ENCODE peak calls at places on chromosomes 4 and X, in six cellular contexts. One of them, this sample, is unnamed.

GRCh38 chr4:39096847-39097246 is 34.8 kb downstream of the KLHL5 start:
- DNase-seq in GM12878: no peak
- DNase-seq in K562: no peak
- DNase-seq in GM12891: no peak
- DNase-seq in HepG2: no peak
- DNase-seq in H1: no peak
- DNase-seq in this sample: no peak

GRCh38 chr4:7777017-7777710 is 162.5 kb downstream of the AFAP1 start:
- DNase-seq in K562: no peak
- DNase-seq in GM12878: no peak
- DNase-seq in HepG2: no peak
- DNase-seq in GM12891: no peak
- DNase-seq in H1: no peak
- DNase-seq in this sample: no peak

GRCh38 chr4:165088366-165088765 is 24.3 kb downstream of the TMEM192 start:
- DNase-seq in H1: no peak
- DNase-seq in K562: no peak
- DNase-seq in GM12891: no peak
- DNase-seq in GM12878: no peak
- DNase-seq in HepG2: no peak
- DNase-seq in this sample: no peak

GRCh38 chr4:8341691-8342090 is 72.1 kb downstream of the HTRA3 start:
- DNase-seq in K562: no peak
- DNase-seq in GM12891: no peak
- DNase-seq in GM12878: no peak
- DNase-seq in HepG2: no peak
- DNase-seq in H1: no peak
- DNase-seq in this sample: no peak

GRCh38 chr4:129545599-129546278 is 449.8 kb downstream of the C4orf33 start:
- DNase-seq in K562: no peak
- DNase-seq in GM12878: no peak
- DNase-seq in GM12891: no peak
- DNase-seq in HepG2: peak
- DNase-seq in H1: no peak
- DNase-seq in this sample: no peak

GRCh38 chr4:144647095-144647959 is 1.4 kb downstream of the HHIP start:
- DNase-seq in H1: no peak
- DNase-seq in GM12878: no peak
- DNase-seq in HepG2: no peak
- DNase-seq in GM12891: no peak
- DNase-seq in K562: peak
- DNase-seq in this sample: no peak

GRCh38 chr4:183962413-183962812 is 57.3 kb downstream of the STOX2 start:
- DNase-seq in H1: no peak
- DNase-seq in GM12891: no peak
- DNase-seq in K562: no peak
- DNase-seq in GM12878: no peak
- DNase-seq in HepG2: no peak
- DNase-seq in this sample: no peak

GRCh38 chrX:111339212-111339611 is 68.9 kb upstream of the CAPN6 start:
- DNase-seq in GM12891: no peak
- DNase-seq in H1: no peak
- DNase-seq in K562: no peak
- DNase-seq in HepG2: no peak
- DNase-seq in GM12878: no peak
- DNase-seq in this sample: no peak

GRCh38 chr4:89708903-89709361 is 128.0 kb downstream of the SNCA start:
- DNase-seq in K562: no peak
- DNase-seq in GM12891: no peak
- DNase-seq in H1: no peak
- DNase-seq in HepG2: no peak
- DNase-seq in GM12878: no peak
- DNase-seq in this sample: no peak

GRCh38 chr4:184355857-184356256 is 118.5 kb downstream of the IRF2 start:
- DNase-seq in GM12891: no peak
- DNase-seq in HepG2: no peak
- DNase-seq in GM12878: no peak
- DNase-seq in K562: no peak
- DNase-seq in H1: no peak
- DNase-seq in this sample: no peak

GRCh38 chr4:83771113-83771705 is 235.3 kb downstream of the GPAT3 start:
- DNase-seq in HepG2: peak
- DNase-seq in H1: peak
- DNase-seq in GM12891: peak
- DNase-seq in GM12878: no peak
- DNase-seq in K562: peak
- DNase-seq in this sample: no peak

GRCh38 chr4:76723916-76724315 is 174.0 kb downstream of the SOWAHB start:
- DNase-seq in GM12878: no peak
- DNase-seq in H1: no peak
- DNase-seq in HepG2: no peak
- DNase-seq in GM12891: no peak
- DNase-seq in K562: no peak
- DNase-seq in this sample: no peak

GRCh38 chr4:2135083-2135482 is 76.0 kb downstream of the NAT8L start:
- DNase-seq in K562: no peak
- DNase-seq in GM12878: no peak
- DNase-seq in H1: no peak
- DNase-seq in GM12891: no peak
- DNase-seq in HepG2: no peak
- DNase-seq in this sample: no peak

GRCh38 chr4:149218672-149219071 is 597.0 kb downstream of the IQCM start:
- DNase-seq in H1: no peak
- DNase-seq in GM12878: no peak
- DNase-seq in HepG2: no peak
- DNase-seq in K562: no peak
- DNase-seq in GM12891: no peak
- DNase-seq in this sample: no peak

GRCh38 chrX:68332156-68332823 is 101.0 kb downstream of the OPHN1 start:
- DNase-seq in GM12878: no peak
- DNase-seq in GM12891: no peak
- DNase-seq in HepG2: no peak
- DNase-seq in K562: no peak
- DNase-seq in H1: no peak
- DNase-seq in this sample: no peak

GRCh38 chr4:81833596-81833995 is 361.9 kb upstream of the RASGEF1B start:
- DNase-seq in GM12878: no peak
- DNase-seq in K562: no peak
- DNase-seq in HepG2: no peak
- DNase-seq in GM12891: no peak
- DNase-seq in H1: no peak
- DNase-seq in this sample: no peak

GRCh38 chrX:23668335-23668734 is 1.0 kb downstream of the PRDX4 start:
- DNase-seq in GM12878: peak
- DNase-seq in K562: no peak
- DNase-seq in HepG2: no peak
- DNase-seq in H1: no peak
- DNase-seq in GM12891: no peak
- DNase-seq in this sample: no peak

GRCh38 chrX:23666282-23666681 is 1.0 kb upstream of the PRDX4 start:
- DNase-seq in GM12878: no peak
- DNase-seq in GM12891: no peak
- DNase-seq in HepG2: no peak
- DNase-seq in K562: no peak
- DNase-seq in H1: no peak
- DNase-seq in this sample: no peak

GRCh38 chrX:23662853-23663252 is 4.4 kb upstream of the PRDX4 start:
- DNase-seq in HepG2: no peak
- DNase-seq in K562: no peak
- DNase-seq in GM12878: peak
- DNase-seq in H1: no peak
- DNase-seq in GM12891: peak
- DNase-seq in this sample: no peak

GRCh38 chrX:23662187-23662586 is 5.1 kb upstream of the PRDX4 start:
- DNase-seq in HepG2: no peak
- DNase-seq in GM12891: no peak
- DNase-seq in GM12878: peak
- DNase-seq in H1: no peak
- DNase-seq in K562: no peak
- DNase-seq in this sample: no peak

DNA sequence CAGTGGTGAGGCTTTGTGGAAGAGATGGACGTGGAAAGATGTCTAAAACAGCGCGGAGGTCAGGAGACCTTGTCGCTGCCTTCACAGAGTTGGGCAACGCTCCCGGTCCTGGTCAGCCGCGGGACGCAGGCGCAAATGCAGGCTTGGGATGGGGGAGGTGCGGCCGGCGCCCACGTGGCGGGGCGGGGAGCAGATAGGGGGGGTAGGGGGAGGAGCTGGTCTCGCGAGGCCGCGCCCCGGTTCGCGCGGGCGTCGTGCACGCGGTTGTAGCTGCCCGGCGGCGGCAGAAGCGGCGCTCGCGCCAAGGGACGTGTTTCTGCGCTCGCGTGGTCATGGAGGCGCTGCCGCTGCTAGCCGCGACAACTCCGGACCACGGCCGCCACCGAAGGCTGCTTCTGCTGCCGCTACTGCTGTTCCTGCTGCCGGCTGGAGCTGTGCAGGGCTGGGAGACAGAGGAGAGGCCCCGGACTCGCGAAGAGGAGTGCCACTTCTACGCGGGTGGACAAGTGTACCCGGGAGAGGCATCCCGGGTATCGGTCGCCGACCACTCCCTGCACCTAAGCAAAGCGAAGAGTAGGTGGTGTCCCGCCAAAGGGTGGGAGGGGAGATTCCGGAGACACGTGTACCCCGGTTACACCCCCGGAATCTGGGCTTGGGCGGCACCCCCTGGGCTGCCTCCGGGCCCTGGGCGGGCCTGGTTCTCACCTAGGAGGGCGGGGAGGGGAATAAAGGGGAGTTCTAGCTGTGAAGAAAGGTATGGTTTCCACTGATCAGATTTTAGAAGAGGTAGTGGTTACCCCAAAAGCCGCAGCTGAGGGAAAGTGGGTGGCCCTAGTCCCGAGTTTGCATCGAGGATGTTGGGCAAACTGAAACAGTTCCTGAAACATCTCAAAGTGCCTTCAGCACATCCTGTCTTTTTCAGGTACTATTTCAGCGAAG is at the start of gene PRDX4:
- DNase-seq in GM12878: peak
- DNase-seq in K562: peak
- DNase-seq in HepG2: peak
- DNase-seq in H1: peak
- DNase-seq in GM12891: peak
- DNase-seq in this sample: peak
- TF ChIP-seq POLR2AphosphoS5 in GM12878: peak
- TF ChIP-seq POLR2AphosphoS5 in K562: peak
- TF ChIP-seq POLR2AphosphoS5 in HepG2: peak
- TF ChIP-seq POLR2AphosphoS5 in H1: peak
- TF ChIP-seq POLR2AphosphoS5 in GM12891: peak
- TF ChIP-seq POLR2AphosphoS5 in this sample: peak

GRCh38 chr4:100429616-100430015 is 88.2 kb downstream of the EMCN start:
- DNase-seq in GM12878: no peak
- DNase-seq in H1: no peak
- DNase-seq in K562: no peak
- DNase-seq in HepG2: no peak
- DNase-seq in GM12891: no peak
- DNase-seq in this sample: no peak

GRCh38 chr4:100424376-100424775 is 93.4 kb downstream of the EMCN start:
- DNase-seq in HepG2: no peak
- DNase-seq in H1: no peak
- DNase-seq in K562: no peak
- DNase-seq in GM12891: no peak
- DNase-seq in GM12878: no peak
- DNase-seq in this sample: no peak

GRCh38 chr4:100430441-100430840 is 87.4 kb downstream of the EMCN start:
- DNase-seq in GM12891: no peak
- DNase-seq in HepG2: no peak
- DNase-seq in GM12878: no peak
- DNase-seq in K562: no peak
- DNase-seq in H1: no peak
- DNase-seq in this sample: no peak

GRCh38 chr4:100431416-100431815 is 86.4 kb downstream of the EMCN start:
- DNase-seq in GM12878: no peak
- DNase-seq in HepG2: no peak
- DNase-seq in GM12891: no peak
- DNase-seq in K562: no peak
- DNase-seq in H1: no peak
- DNase-seq in this sample: no peak

DNA sequence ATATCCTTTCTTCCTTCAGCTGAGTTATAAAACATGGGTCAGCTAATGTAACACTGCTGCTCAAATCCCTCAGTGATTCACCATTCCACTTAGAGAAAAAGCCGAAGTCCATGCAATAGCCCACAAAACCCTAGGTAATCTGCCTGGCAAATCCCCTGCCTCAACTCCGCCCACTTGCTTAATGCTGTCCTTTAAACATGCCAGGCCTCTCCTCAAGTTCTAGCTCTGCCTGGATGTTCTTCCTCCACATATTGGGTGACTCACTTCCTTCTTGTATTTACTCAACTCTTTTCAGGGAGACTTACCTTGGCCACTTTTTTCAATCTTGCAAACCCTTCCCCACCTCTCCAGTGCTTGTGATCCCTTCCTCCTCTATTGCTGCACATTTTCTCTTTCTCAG is 89.8 kb downstream of the EMCN start:
- DNase-seq in H1: no peak
- DNase-seq in GM12891: no peak
- DNase-seq in HepG2: no peak
- DNase-seq in GM12878: no peak
- DNase-seq in K562: no peak
- DNase-seq in this sample: no peak
- TF ChIP-seq TAF1 in H1: no peak
- TF ChIP-seq TAF1 in GM12891: no peak
- TF ChIP-seq TAF1 in HepG2: no peak
- TF ChIP-seq TAF1 in GM12878: no peak
- TF ChIP-seq TAF1 in K562: no peak
- TF ChIP-seq TAF1 in this sample: no peak

GRCh38 chr4:138241281-138242075 is 671 bp downstream of the SLC7A11 start:
- DNase-seq in HepG2: no peak
- DNase-seq in GM12878: no peak
- DNase-seq in K562: peak
- DNase-seq in H1: no peak
- DNase-seq in GM12891: no peak
- DNase-seq in this sample: no peak
- TF ChIP-seq POLR2A in HepG2: no peak
- TF ChIP-seq POLR2A in GM12878: no peak
- TF ChIP-seq POLR2A in K562: no peak
- TF ChIP-seq POLR2A in H1: no peak
- TF ChIP-seq POLR2A in GM12891: no peak
- TF ChIP-seq POLR2A in this sample: no peak

GRCh38 chr4:153206534-153206933 is 2.3 kb downstream of the TRIM2 start:
- DNase-seq in GM12878: no peak
- DNase-seq in K562: no peak
- DNase-seq in H1: no peak
- DNase-seq in GM12891: no peak
- DNase-seq in HepG2: no peak
- DNase-seq in this sample: no peak

GRCh38 chr4:153205757-153206156 is 1.5 kb downstream of the TRIM2 start:
- DNase-seq in HepG2: no peak
- DNase-seq in GM12878: no peak
- DNase-seq in K562: no peak
- DNase-seq in GM12891: no peak
- DNase-seq in H1: no peak
- DNase-seq in this sample: no peak

GRCh38 chr4:153207027-153207426 is 2.8 kb downstream of the TRIM2 start:
- DNase-seq in GM12891: no peak
- DNase-seq in HepG2: no peak
- DNase-seq in GM12878: no peak
- DNase-seq in K562: no peak
- DNase-seq in H1: no peak
- DNase-seq in this sample: no peak

GRCh38 chr4:153204247-153205027 is at the start of gene TRIM2:
- DNase-seq in K562: peak
- DNase-seq in GM12878: no peak
- DNase-seq in HepG2: peak
- DNase-seq in GM12891: no peak
- DNase-seq in H1: no peak
- DNase-seq in this sample: no peak

GRCh38 chr4:153205028-153205648 is 895 bp downstream of the TRIM2 start:
- DNase-seq in H1: no peak
- DNase-seq in GM12891: no peak
- DNase-seq in GM12878: peak
- DNase-seq in HepG2: peak
- DNase-seq in K562: peak
- DNase-seq in this sample: no peak
- TF ChIP-seq POLR2AphosphoS5 in H1: no peak
- TF ChIP-seq POLR2AphosphoS5 in GM12891: no peak
- TF ChIP-seq POLR2AphosphoS5 in GM12878: no peak
- TF ChIP-seq POLR2AphosphoS5 in HepG2: no peak
- TF ChIP-seq POLR2AphosphoS5 in K562: no peak
- TF ChIP-seq POLR2AphosphoS5 in this sample: no peak

This sample was measured in GM12892.